ENCODE peak calls at places on chromosomes 7 and 10, in five cellular contexts. I is spleen, M is uterus, Y is thoracic aorta, K is tibial nerve. A is an unnamed sample.

GRCh38 chr10:80411681-80412230 is 3.4 kb downstream of the PRXL2A start:
- DNase-seq in I (no peak), M (no peak), Y (no peak), K (no peak), A (no peak)

GRCh38 chr10:11557513-11557912 is 53.9 kb downstream of the USP6NL start:
- DNase-seq in I (peak; percentile 63), M (no peak), Y (no peak), K (no peak), A (no peak)

GRCh38 chr7:16695621-16696237 is 49.7 kb downstream of the BZW2 start:
- DNase-seq in I (no peak), M (no peak), Y (no peak), K (no peak), A (no peak)

GRCh38 chr10:97081621-97082235 is 104.0 kb downstream of the SLIT1 start:
- DNase-seq in I (no peak), M (no peak), Y (no peak), K (no peak), A (peak; percentile 37)

GRCh38 chr7:95365151-95365550 is 31.0 kb downstream of the PON3 start:
- DNase-seq in I (no peak), M (no peak), Y (no peak), K (no peak), A (no peak)

GRCh38 chr7:48638041-48638440 is 286.3 kb upstream of the CDC14C start:
- DNase-seq in I (no peak), M (no peak), Y (no peak), K (no peak), A (no peak)

GRCh38 chr10:43471929-43472720 is 35.2 kb downstream of the ZNF487 start:
- DNase-seq in I (no peak), M (no peak), Y (no peak), K (no peak), A (no peak)

GRCh38 chr10:101030492-101031127 is 319 bp downstream of the PDZD7 start:
- DNase-seq in I (no peak), M (no peak), Y (no peak), K (no peak), A (no peak)

GRCh38 chr7:43647772-43648643 is 65.1 kb downstream of the STK17A start:
- DNase-seq in I (peak; percentile 89), M (peak; percentile 67), Y (peak; percentile 69), K (peak; percentile 51), A (peak; percentile 75)

GRCh38 chr7:127904706-127905056 is 126.6 kb downstream of the LRRC4 start:
- DNase-seq in I (no peak), M (no peak), Y (no peak), K (no peak), A (no peak)

GRCh38 chr7:8499128-8499527 is 65.7 kb downstream of the NXPH1 start:
- DNase-seq in I (no peak), M (no peak), Y (no peak), K (no peak), A (no peak)

GRCh38 chr7:150665075-150665794 is 20.3 kb upstream of the GIMAP2 start:
- DNase-seq in I (no peak), M (no peak), Y (no peak), K (no peak), A (no peak)

GRCh38 chr7:99267530-99268360 is 4.9 kb upstream of the MYH16 start:
- DNase-seq in I (no peak), M (no peak), Y (peak; percentile 31), K (no peak), A (no peak)

GRCh38 chr10:66834802-66835201 is 91.0 kb upstream of the LRRTM3 start:
- DNase-seq in I (no peak), M (no peak), Y (no peak), K (no peak), A (no peak)

GRCh38 chr10:125263551-125263950 is 103.2 kb upstream of the CTBP2 start:
- DNase-seq in I (no peak), M (no peak), Y (no peak), K (no peak), A (no peak)

GRCh38 chr10:102322914-102323313 is 72.6 kb upstream of the NFKB2 start:
- DNase-seq in I (no peak), M (no peak), Y (no peak), K (no peak), A (no peak)

GRCh38 chr7:22123139-22123538 is 177.4 kb upstream of the CDCA7L start:
- DNase-seq in I (no peak), M (no peak), Y (no peak), K (no peak), A (peak; percentile 31)

GRCh38 chr10:132827861-132828539 is 42.1 kb upstream of the NKX6-2 start:
- DNase-seq in I (peak; percentile 20), M (no peak), Y (no peak), K (no peak), A (no peak)

GRCh38 chr10:5887029-5887428 is 2.7 kb downstream of the ANKRD16 start:
- DNase-seq in I (no peak), M (no peak), Y (no peak), K (no peak), A (no peak)

GRCh38 chr10:132142396-132143161 is 44.2 kb upstream of the DPYSL4 start:
- DNase-seq in I (peak; percentile 80), M (peak; percentile 48), Y (no peak), K (no peak), A (no peak)

GRCh38 chr7:96837583-96837982 is 127.9 kb upstream of the SEM1 start:
- DNase-seq in I (no peak), M (no peak), Y (no peak), K (no peak), A (no peak)

GRCh38 chr7:26356929-26357792 is 65.5 kb downstream of the SNX10 start:
- DNase-seq in I (no peak), M (no peak), Y (no peak), K (no peak), A (no peak)

DNA sequence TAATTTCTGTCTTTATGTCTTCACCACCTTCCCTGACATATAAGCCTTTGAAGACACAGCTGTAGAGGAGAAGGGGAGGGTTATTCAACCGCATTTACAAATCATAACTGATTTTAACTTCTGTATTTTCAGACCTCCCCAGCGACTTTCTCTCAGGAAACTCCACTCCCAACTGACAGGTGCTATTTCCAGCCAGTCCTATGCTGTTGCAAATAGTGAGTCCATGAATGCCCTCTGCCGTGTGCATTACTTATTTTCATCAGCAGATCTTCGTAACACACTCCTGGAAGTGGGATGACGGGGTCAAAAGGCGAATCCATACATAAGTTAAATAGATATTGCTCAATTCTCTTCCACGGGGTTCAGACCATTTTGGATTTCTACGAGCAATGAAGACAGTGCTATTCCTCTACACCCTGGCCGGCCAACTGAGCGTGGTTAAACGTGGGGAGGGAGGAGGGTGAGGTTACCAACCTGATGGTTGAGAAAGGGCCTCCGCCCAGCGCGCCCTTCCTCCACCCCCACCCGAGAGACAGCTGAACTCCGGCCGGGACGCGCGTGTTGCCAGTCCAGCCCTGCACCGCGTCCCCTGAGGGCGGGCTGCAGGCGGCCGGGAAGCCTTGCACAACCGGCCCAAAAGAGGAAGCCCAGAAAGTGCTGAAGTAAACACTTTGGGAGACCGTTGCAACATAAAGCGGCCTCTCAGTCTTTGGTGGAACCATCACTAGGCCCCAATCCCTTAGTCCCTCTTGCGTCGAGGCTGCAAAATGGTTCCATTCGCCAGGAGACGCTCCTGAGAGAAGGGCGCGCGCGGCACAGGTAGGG is at the start of gene APBB1IP:
- DNase-seq in I (peak; percentile 98), M (peak; percentile 19), Y (no peak), K (peak; percentile 48), A (peak; percentile 73)
- TF ChIP-seq CTCF in I (peak; percentile 13), M (no peak), Y (no peak), K (no peak), A (no peak)

DNA sequence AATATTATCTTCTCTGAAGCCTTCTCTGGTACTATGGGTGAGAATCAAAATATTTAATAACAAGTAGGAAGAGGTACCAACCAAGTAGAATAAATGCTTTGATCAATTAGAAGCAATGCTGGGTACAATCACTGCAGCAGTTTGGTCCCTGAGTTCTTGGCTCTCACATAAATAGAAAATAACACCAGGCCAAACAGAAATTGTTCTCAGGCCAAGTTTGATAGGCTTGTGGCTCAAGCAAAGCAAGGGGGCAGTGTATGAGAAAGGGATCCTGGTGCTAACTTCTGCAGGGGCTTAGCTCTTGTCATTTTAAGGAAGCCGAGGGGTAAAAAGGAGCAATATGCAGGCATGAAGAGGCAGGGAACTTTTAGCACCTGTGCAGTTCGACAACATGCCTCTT is 146.8 kb upstream of the TMEM229A start:
- DNase-seq in I (no peak), M (no peak), Y (no peak), K (no peak), A (no peak)
- H3K4me1 ChIP-seq in I (no peaks in the 10 kb centered on the region), M (no peaks in the 10 kb centered on the region), Y (no peaks in the 10 kb centered on the region), K (no peaks in the 10 kb centered on the region), A (no peaks in the 10 kb centered on the region)

DNA sequence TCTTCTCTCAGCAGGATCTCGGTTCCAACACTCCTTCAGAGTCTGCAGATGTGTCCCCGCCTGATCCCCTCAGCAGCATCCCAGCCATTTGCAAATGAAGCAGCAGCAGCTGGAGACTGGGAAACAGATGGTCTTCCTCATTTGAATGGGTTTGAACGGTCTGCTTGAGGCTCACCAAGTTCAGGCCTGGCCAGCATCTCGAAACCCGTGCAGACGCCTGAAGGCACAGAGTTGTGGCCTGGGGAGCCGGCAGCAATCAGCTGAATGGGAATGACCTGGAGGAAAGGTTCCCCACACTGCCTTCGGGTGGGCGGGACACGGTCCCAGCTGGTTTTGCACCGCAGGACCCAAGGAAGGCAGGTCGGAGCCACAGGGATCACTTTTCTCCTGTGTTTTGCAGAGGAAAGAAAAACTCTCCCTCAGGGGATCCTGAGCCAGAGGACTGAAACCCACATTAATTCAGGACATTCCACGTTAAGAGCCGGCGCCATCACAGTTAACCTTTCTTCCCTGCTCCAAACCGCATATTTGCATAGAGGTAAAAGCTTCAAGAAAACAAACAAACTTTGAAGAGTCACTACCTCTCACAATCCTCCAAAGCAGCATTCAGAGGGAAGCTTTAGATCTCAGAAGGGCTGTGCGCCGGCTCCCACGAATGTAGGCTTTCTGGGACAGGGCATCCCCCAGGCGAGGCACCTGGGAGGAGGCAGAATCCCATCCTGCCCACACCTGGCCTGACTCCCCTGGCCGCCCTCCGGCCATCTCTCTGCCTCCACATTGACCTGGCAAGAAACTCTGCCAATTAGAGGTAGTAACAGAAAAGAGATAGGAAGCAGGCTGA is 17.7 kb downstream of the FGFR2 start:
- DNase-seq in I (no peak), M (no peak), Y (no peak), K (no peak), A (no peak)
- H3K4me3 ChIP-seq in I (no peak overlapping the region), M (no peak overlapping the region), Y (no peak overlapping the region), K (no peak overlapping the region), A (no peak overlapping the region)

GRCh38 chr10:59864141-59864962 is 42.0 kb downstream of the CCDC6 start:
- DNase-seq in I (no peak), M (no peak), Y (no peak), K (no peak), A (no peak)

GRCh38 chr10:59868974-59869940 is 37.1 kb downstream of the CCDC6 start:
- DNase-seq in I (no peak), M (no peak), Y (no peak), K (no peak), A (no peak)

GRCh38 chr10:59867590-59867989 is 38.8 kb downstream of the CCDC6 start:
- DNase-seq in I (no peak), M (no peak), Y (no peak), K (no peak), A (no peak)

GRCh38 chr10:59870152-59870551 is 36.2 kb downstream of the CCDC6 start:
- DNase-seq in I (no peak), M (no peak), Y (no peak), K (no peak), A (no peak)

DNA sequence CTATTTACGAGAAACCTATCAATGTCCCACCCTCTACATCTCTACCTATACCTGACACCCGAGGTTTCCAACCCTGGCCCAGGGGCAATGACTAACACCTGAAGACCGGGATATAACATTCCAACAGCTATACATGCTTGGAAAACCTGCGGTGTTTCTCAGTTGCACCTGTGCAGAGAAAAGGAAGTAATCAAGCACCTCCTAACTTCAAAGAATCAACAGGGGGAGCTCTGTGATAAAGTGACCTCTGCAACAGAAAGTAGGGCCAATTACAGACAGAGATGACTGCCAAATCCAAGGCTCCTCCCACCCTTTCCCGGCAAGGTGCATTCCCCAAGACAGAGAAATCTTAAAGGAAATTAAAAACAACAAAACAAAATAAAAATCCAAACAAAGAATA is 41.3 kb downstream of the CCDC6 start:
- DNase-seq in I (no peak), M (peak; percentile 29), Y (no peak), K (no peak), A (no peak)
- TF ChIP-seq CTCF in I (peak; percentile 20), M (peak; percentile 29), Y (peak; percentile 19), K (no peak), A (peak; percentile 52)

A was measured in heart left ventricle.